ENCODE peak calls at places on chromosomes 7 and 10, in five cellular contexts. N is nucleus accumbens; R is left ventricle myocardium inferior; C is activated naive CD4-positive, alpha-beta T cell; G is A549. S is an unnamed sample.

GRCh38 chr10:123922126-123922525 is 30.5 kb upstream of the CPXM2 start:
- DNase-seq in G (no peak), N (no peak), R (no peak), C (no peak), S (no peak)

GRCh38 chr7:15504376-15504775 is 57.4 kb downstream of the AGMO start:
- DNase-seq in C (no peak), N (no peak), R (no peak), G (no peak), S (no peak)

GRCh38 chr10:132453470-132453861 is 56.5 kb downstream of the PWWP2B start:
- DNase-seq in R (no peak), N (no peak), C (no peak), G (no peak), S (no peak)

GRCh38 chr10:17062009-17062408 is 67.6 kb downstream of the CUBN start:
- DNase-seq in N (no peak), G (peak; percentile 7), C (no peak), R (no peak), S (no peak)

GRCh38 chr7:1974714-1975113 is 258.0 kb downstream of the MAD1L1 start:
- DNase-seq in G (no peak), C (no peak), R (no peak), N (no peak), S (no peak)

GRCh38 chr10:43362191-43362839 is 9.1 kb upstream of the FXYD4 start:
- DNase-seq in C (peak; percentile 90), N (peak; percentile 97), G (peak; percentile 86), R (peak; percentile 97), S (peak; percentile 99)

GRCh38 chr7:36777062-36777461 is 52.8 kb upstream of the AOAH start:
- DNase-seq in C (no peak), R (no peak), G (no peak), N (no peak), S (no peak)

GRCh38 chr7:25894002-25894901 is 257.7 kb upstream of the NFE2L3 start:
- DNase-seq in R (no peak), G (no peak), N (no peak), C (no peak), S (peak; percentile 79)

GRCh38 chr10:113059001-113059780 is 109.1 kb downstream of the TCF7L2 start:
- DNase-seq in C (no peak), R (peak; percentile 28), G (no peak), N (peak; percentile 54), S (no peak)

GRCh38 chr7:23277359-23277989 is 21.7 kb upstream of the MALSU1 start:
- DNase-seq in N (no peak), C (no peak), R (no peak), G (peak; percentile 60), S (no peak)

GRCh38 chr7:71511361-71511807 is 379.4 kb downstream of the GALNT17 start:
- DNase-seq in N (no peak), R (no peak), C (no peak), G (no peak), S (no peak)

GRCh38 chr10:29860159-29860558 is 199.2 kb downstream of the JCAD start:
- DNase-seq in C (no peak), R (no peak), G (no peak), N (no peak), S (no peak)

GRCh38 chr7:151134743-151135524 is 32.6 kb downstream of the GBX1 start:
- DNase-seq in R (peak; percentile 11), C (no peak), G (no peak), N (no peak), S (no peak)

GRCh38 chr7:94478648-94479214 is 30.9 kb upstream of the CASD1 start:
- DNase-seq in G (no peak), C (no peak), R (no peak), N (no peak), S (no peak)

GRCh38 chr7:44323381-44324203 is 1.8 kb downstream of the CAMK2B start:
- DNase-seq in R (no peak), G (no peak), C (no peak), N (no peak), S (no peak)

GRCh38 chr7:5701085-5701914 is 80.2 kb downstream of the RNF216 start:
- DNase-seq in C (no peak), G (no peak), R (no peak), N (no peak), S (no peak)

GRCh38 chr7:69687739-69688431 is 89.6 kb downstream of the AUTS2 start:
- DNase-seq in C (no peak), R (no peak), G (no peak), N (no peak), S (peak; percentile 11)

GRCh38 chr10:91787258-91787657 is 11.0 kb upstream of the TNKS2 start:
- DNase-seq in G (no peak), C (no peak), R (no peak), N (no peak), S (no peak)

GRCh38 chr10:46520381-46520780 is 36.1 kb downstream of the GPRIN2 start:
- DNase-seq in C (no peak), G (no peak), N (no peak), R (peak; percentile 14), S (peak; percentile 41)

GRCh38 chr7:111832159-111832558 is 269.9 kb upstream of the IMMP2L start:
- DNase-seq in C (no peak), R (no peak), G (no peak), N (no peak), S (no peak)

GRCh38 chr10:27759483-27760281 is 14.1 kb upstream of the MKX start:
- DNase-seq in G (no peak), R (no peak), N (no peak), C (no peak), S (no peak)

GRCh38 chr10:76902949-76903348 is 734.7 kb downstream of the KCNMA1 start:
- DNase-seq in G (no peak), C (no peak), N (peak; percentile 49), R (peak; percentile 67), S (peak; percentile 42)

GRCh38 chr10:33901166-33901565 is 566.7 kb upstream of the NRP1 start:
- DNase-seq in R (no peak), G (no peak), N (no peak), C (no peak), S (no peak)